ENCODE peak calls at places on chromosomes 6 and 20, in four cellular contexts. L is iPS DF 6.9, E is cardiac muscle cell, D is Panc1. A is an unnamed sample. For H3K36me3 and H3K4me1, the result is how much of the 10 kb centered on the place peaks cover.

GRCh38 chr20:47359533-47360206 is 3.2 kb upstream of the ZMYND8 start:
- DNase-seq in L (no peak), E (no peak), D (no peak), A (no peak)

GRCh38 chr6:73393278-73393677 is 1.4 kb upstream of the DDX43 start:
- DNase-seq in L (no peak), E (no peak), D (no peak), A (no peak)

GRCh38 chr20:32297439-32297838 is 20.0 kb downstream of the KIF3B start:
- DNase-seq in L (no peak), E (no peak), D (no peak), A (no peak)

GRCh38 chr6:73455865-73456629 is 4.0 kb upstream of the CGAS start:
- DNase-seq in L (no peak), E (no peak), D (no peak), A (no peak)

GRCh38 chr6:129251669-129252376 is 368.9 kb downstream of the LAMA2 start:
- DNase-seq in L (peak), E (peak), D (peak), A (peak)

GRCh38 chr20:51121901-51122412 is 99.0 kb upstream of the KCNG1 start:
- DNase-seq in L (peak), E (no peak), D (peak), A (no peak)

GRCh38 chr6:137740967-137741761 is 125.9 kb upstream of the TNFAIP3 start:
- DNase-seq in L (no peak), E (no peak), D (no peak), A (no peak)

GRCh38 chr6:13079096-13079758 is 249.1 kb downstream of the TBC1D7 start:
- DNase-seq in L (no peak), E (no peak), D (no peak), A (no peak)

GRCh38 chr6:123547216-123547978 is 89.4 kb downstream of the TRDN start:
- DNase-seq in L (no peak), E (no peak), D (no peak), A (no peak)

GRCh38 chr6:38584731-38585130 is 55.0 kb downstream of the BTBD9 start:
- DNase-seq in L (no peak), E (no peak), D (no peak), A (no peak)

GRCh38 chr6:7215140-7215539 is 97.9 kb downstream of the SSR1 start:
- DNase-seq in L (no peak), E (no peak), D (no peak), A (no peak)

GRCh38 chr6:157860505-157860991 is 37.5 kb downstream of the SNX9 start:
- DNase-seq in L (no peak), E (no peak), D (no peak), A (peak)

GRCh38 chr20:11459090-11459877 is 458.4 kb upstream of the BTBD3 start:
- DNase-seq in L (no peak), E (no peak), D (no peak), A (no peak)

GRCh38 chr20:51029963-51030930 is 7.3 kb upstream of the KCNG1 start:
- DNase-seq in L (no peak), E (peak), D (no peak), A (no peak)

GRCh38 chr6:149565539-149566371 is 420 bp upstream of the GINM1 start:
- DNase-seq in L (peak), E (peak), D (peak), A (peak)

GRCh38 chr6:36489426-36489825 is 46.6 kb downstream of the KCTD20 start:
- DNase-seq in L (no peak), E (no peak), D (no peak), A (no peak)
- H3K36me3 ChIP-seq in L (under half), E (under half), D (under half), A (half or more)

GRCh38 chr6:56914791-56915658 is 39.9 kb upstream of the BEND6 start:
- DNase-seq in L (no peak), E (no peak), D (no peak), A (no peak)

GRCh38 chr6:56915832-56916231 is 39.1 kb upstream of the BEND6 start:
- DNase-seq in L (no peak), E (no peak), D (no peak), A (no peak)

GRCh38 chr6:56913276-56914138 is 41.4 kb upstream of the BEND6 start:
- DNase-seq in L (no peak), E (no peak), D (no peak), A (no peak)

GRCh38 chr6:56909115-56909907 is 45.6 kb upstream of the BEND6 start:
- DNase-seq in L (no peak), E (no peak), D (peak), A (no peak)

GRCh38 chr6:56911847-56912246 is 43.1 kb upstream of the BEND6 start:
- DNase-seq in L (peak), E (no peak), D (peak), A (no peak)
- H3K4me3 ChIP-seq in L (no peak), E (no peak), D (no peak), A (no peak)

DNA sequence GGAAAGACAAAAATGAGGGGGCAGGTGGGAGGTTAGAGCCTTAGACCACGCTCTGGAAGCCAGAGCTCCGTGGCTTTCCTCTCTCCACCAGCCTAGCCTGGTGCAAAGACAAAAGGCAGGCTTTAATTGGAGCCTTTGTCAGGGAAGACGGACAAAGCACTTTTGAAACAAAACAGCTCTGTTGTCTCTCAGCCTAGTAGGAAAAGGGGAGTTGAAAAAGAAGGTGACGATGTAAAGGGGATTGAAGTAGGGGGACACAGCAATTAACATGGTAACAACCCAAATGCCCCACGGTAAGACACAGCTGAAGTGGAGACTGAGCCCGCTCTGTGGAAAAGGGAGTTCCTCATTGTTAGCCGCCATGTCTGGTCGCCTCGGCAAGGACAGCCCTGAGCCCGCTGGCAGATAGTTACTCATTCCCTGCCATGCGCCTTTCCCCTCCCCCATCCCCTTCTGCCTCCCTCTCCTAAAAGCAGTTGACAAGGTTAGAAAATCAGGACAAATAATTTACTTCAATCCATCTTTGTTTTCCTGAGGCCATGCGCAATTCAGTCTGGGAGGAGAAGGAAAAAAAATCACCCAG is 93.0 kb downstream of the TCP11 start:
- DNase-seq in L (no peak), E (peak), D (no peak), A (no peak)
- H3K4me1 ChIP-seq in L (under half), E (under half), D (under half), A (under half)

GRCh38 chr6:3005874-3006273 is 6.2 kb downstream of the NQO2 start:
- DNase-seq in L (no peak), E (no peak), D (no peak), A (no peak)
- H3K36me3 ChIP-seq in L (under half), E (under half), D (under half), A (under half)

DNA sequence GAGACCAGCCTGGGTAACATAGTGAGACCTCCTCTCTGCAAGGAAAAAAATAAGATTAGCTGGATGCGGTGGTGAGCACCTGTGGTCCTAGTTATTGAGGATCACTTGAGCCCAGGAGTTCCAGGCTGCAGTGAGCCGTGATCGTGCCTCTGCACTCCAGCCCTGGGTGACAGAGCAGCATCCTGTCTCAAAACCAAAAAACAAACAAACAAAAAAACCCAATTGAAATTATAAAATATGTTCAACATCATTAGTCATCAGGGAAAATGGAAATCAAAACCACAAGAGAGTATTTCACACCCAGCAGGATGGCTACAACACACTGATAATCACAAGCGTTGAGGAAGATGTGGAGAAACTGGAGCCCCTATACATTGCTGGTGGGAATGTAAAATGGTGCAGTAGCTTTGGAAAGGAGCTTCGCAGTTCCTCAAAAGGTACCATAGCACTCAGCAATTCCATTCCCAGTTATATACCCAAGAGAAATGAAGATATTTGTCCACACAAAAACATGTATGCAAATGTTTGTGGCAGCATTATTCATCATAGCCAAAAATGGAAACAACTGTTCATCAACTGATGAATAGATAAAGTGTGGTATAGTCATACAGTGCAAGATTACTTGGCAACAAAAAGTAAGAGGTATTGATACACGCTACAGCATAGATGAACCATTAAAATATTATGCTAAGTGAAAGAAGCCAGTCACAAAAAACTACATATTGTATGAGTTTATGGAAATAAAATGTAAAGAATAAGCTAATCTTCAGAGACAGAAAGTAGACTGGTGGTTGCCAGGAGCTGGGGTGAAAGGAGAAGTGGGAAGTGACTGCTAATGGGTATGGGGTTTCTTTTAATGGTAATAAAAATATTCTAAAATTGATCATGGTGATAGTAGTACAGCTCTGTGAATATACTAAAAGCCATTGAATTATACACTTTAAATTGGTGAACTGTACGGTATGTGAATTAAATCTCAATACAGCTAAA is 38.7 kb upstream of the RIPOR2 start:
- DNase-seq in L (no peak), E (no peak), D (no peak), A (peak)
- H3K4me3 ChIP-seq in L (no peak), E (no peak), D (no peak), A (peak)

DNA sequence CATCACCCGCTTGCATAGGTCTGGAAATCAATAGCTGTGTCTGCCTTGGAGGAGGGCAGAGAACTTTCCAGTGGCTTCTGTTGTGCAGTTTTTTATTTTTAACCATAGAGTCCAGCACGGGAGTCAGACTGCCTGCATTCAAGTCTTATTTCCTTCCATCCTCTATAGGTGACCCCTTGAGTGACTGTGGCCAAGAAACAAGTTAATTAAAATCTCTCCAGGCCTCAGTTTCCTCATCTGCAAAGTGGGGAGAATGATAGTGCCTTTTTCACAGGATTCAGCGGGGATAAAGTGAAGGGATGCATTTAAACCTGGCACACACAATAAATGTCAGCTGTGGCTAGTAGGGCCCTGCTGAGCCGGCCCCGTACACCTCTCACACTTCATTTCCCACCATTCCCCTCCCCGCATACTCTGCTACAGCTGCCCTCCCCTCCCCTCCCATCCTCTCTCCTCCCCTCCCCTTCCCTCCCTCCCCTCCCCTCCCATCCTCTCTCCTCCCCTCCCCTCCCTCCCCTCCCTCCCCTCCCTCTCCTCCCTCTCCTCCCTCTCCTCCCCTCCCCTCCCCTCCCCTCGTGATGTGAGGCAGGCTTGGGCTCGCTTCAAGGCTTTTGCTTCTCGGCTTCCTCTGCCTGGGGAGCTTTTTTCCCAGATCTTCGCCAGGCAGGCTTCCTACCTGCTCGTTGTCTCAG is 150.5 kb downstream of the TFAP2C start:
- DNase-seq in L (no peak), E (no peak), D (no peak), A (no peak)
- H3K4me1 ChIP-seq in L (under half), E (under half), D (under half), A (under half)

GRCh38 chr6:109611502-109611901 is 79.5 kb downstream of the AK9 start:
- DNase-seq in L (no peak), E (no peak), D (no peak), A (no peak)
- H3K36me3 ChIP-seq in L (under half), E (under half), D (under half), A (under half)

GRCh38 chr20:62557425-62557824 is 81.6 kb upstream of the GATA5 start:
- DNase-seq in L (no peak), E (no peak), D (no peak), A (no peak)

GRCh38 chr20:62555642-62556420 is 80.0 kb upstream of the GATA5 start:
- DNase-seq in L (no peak), E (no peak), D (no peak), A (no peak)

GRCh38 chr20:62558779-62559178 is 83.0 kb upstream of the GATA5 start:
- DNase-seq in L (no peak), E (peak), D (no peak), A (no peak)

GRCh38 chr20:62560162-62560561 is 82.1 kb upstream of the SLCO4A1 start:
- DNase-seq in L (no peak), E (no peak), D (no peak), A (no peak)

GRCh38 chr20:62557999-62558408 is 82.2 kb upstream of the GATA5 start:
- DNase-seq in L (no peak), E (no peak), D (no peak), A (no peak)
- H3K4me3 ChIP-seq in L (no peak), E (no peak), D (no peak), A (no peak)

A was measured in CD4-positive, CD25-positive, alpha-beta regulatory T cell.